ENCODE peak calls at places on chromosome 2, in five cellular contexts. One of them, this sample, is unnamed.

GRCh38 chr2:75627902-75628504 is 18.6 kb upstream of the MRPL19 start:
- DNase-seq in type B pancreatic cell: peak; percentile 82
- DNase-seq in GM19239: peak; percentile 47
- DNase-seq in AG08395: peak; percentile 81
- DNase-seq in SK-MEL-5: peak; percentile 87
- DNase-seq in this sample: peak; percentile 91

GRCh38 chr2:68918497-68918896 is 34.2 kb downstream of the GKN2 start:
- DNase-seq in type B pancreatic cell: no peak
- DNase-seq in GM19239: no peak
- DNase-seq in AG08395: no peak
- DNase-seq in SK-MEL-5: no peak
- DNase-seq in this sample: no peak

GRCh38 chr2:116980354-116980753 is 834.1 kb upstream of the DDX18 start:
- DNase-seq in GM19239: no peak
- DNase-seq in type B pancreatic cell: no peak
- DNase-seq in SK-MEL-5: no peak
- DNase-seq in AG08395: no peak
- DNase-seq in this sample: no peak

GRCh38 chr2:1995086-1995485 is 250.8 kb upstream of the PXDN start:
- DNase-seq in AG08395: no peak
- DNase-seq in SK-MEL-5: no peak
- DNase-seq in GM19239: no peak
- DNase-seq in type B pancreatic cell: no peak
- DNase-seq in this sample: no peak

GRCh38 chr2:240922234-240922981 is 16.3 kb downstream of the CROCC2 start:
- DNase-seq in SK-MEL-5: no peak
- DNase-seq in type B pancreatic cell: peak; percentile 67
- DNase-seq in AG08395: no peak
- DNase-seq in GM19239: no peak
- DNase-seq in this sample: no peak

GRCh38 chr2:177000408-177000807 is 212.2 kb upstream of the HNRNPA3 start:
- DNase-seq in type B pancreatic cell: no peak
- DNase-seq in AG08395: no peak
- DNase-seq in SK-MEL-5: no peak
- DNase-seq in GM19239: no peak
- DNase-seq in this sample: no peak

GRCh38 chr2:43169987-43170732 is 56.2 kb downstream of the ZFP36L2 start:
- DNase-seq in GM19239: no peak
- DNase-seq in SK-MEL-5: peak; percentile 35
- DNase-seq in AG08395: no peak
- DNase-seq in type B pancreatic cell: no peak
- DNase-seq in this sample: no peak

GRCh38 chr2:197777823-197778407 is 7.2 kb downstream of the BOLL start:
- DNase-seq in GM19239: no peak
- DNase-seq in AG08395: peak; percentile 54
- DNase-seq in type B pancreatic cell: no peak
- DNase-seq in SK-MEL-5: peak; percentile 57
- DNase-seq in this sample: no peak

GRCh38 chr2:157809212-157809611 is 66.9 kb downstream of the ACVR1 start:
- DNase-seq in AG08395: peak; percentile 41
- DNase-seq in SK-MEL-5: no peak
- DNase-seq in GM19239: no peak
- DNase-seq in type B pancreatic cell: no peak
- DNase-seq in this sample: no peak

GRCh38 chr2:98771771-98772521 is 41.0 kb upstream of the MGAT4A start:
- DNase-seq in SK-MEL-5: no peak
- DNase-seq in AG08395: no peak
- DNase-seq in GM19239: no peak
- DNase-seq in type B pancreatic cell: no peak
- DNase-seq in this sample: peak; percentile 90

GRCh38 chr2:209496586-209496982 is 72.7 kb downstream of the MAP2 start:
- DNase-seq in type B pancreatic cell: no peak
- DNase-seq in AG08395: peak; percentile 21
- DNase-seq in GM19239: no peak
- DNase-seq in SK-MEL-5: no peak
- DNase-seq in this sample: no peak

GRCh38 chr2:181054843-181055242 is 74.4 kb downstream of the UBE2E3 start:
- DNase-seq in type B pancreatic cell: no peak
- DNase-seq in AG08395: no peak
- DNase-seq in GM19239: no peak
- DNase-seq in SK-MEL-5: no peak
- DNase-seq in this sample: no peak

GRCh38 chr2:173307287-173307686 is 47.4 kb upstream of the CDCA7 start:
- DNase-seq in GM19239: peak; percentile 22
- DNase-seq in AG08395: no peak
- DNase-seq in type B pancreatic cell: no peak
- DNase-seq in SK-MEL-5: peak; percentile 85
- DNase-seq in this sample: no peak

GRCh38 chr2:63023444-63023843 is 27.2 kb upstream of the OTX1 start:
- DNase-seq in GM19239: no peak
- DNase-seq in type B pancreatic cell: no peak
- DNase-seq in SK-MEL-5: peak; percentile 92
- DNase-seq in AG08395: peak; percentile 15
- DNase-seq in this sample: no peak

GRCh38 chr2:187642498-187642897 is 88.3 kb upstream of the TFPI start:
- DNase-seq in GM19239: no peak
- DNase-seq in AG08395: no peak
- DNase-seq in SK-MEL-5: no peak
- DNase-seq in type B pancreatic cell: no peak
- DNase-seq in this sample: no peak

GRCh38 chr2:74181739-74182138 is 3.1 kb upstream of the MOB1A start:
- DNase-seq in type B pancreatic cell: no peak
- DNase-seq in SK-MEL-5: no peak
- DNase-seq in GM19239: peak; percentile 23
- DNase-seq in AG08395: peak; percentile 4
- DNase-seq in this sample: no peak

GRCh38 chr2:74703373-74703772 is 49.3 kb downstream of the SEMA4F start:
- DNase-seq in SK-MEL-5: no peak
- DNase-seq in AG08395: no peak
- DNase-seq in type B pancreatic cell: no peak
- DNase-seq in GM19239: no peak
- DNase-seq in this sample: peak; percentile 62

GRCh38 chr2:235378944-235379343 is 114.9 kb upstream of the AGAP1 start:
- DNase-seq in GM19239: no peak
- DNase-seq in type B pancreatic cell: no peak
- DNase-seq in SK-MEL-5: no peak
- DNase-seq in AG08395: no peak
- DNase-seq in this sample: no peak

GRCh38 chr2:240644859-240645301 is 19.6 kb downstream of the GPR35 start:
- DNase-seq in SK-MEL-5: no peak
- DNase-seq in GM19239: no peak
- DNase-seq in type B pancreatic cell: no peak
- DNase-seq in AG08395: no peak
- DNase-seq in this sample: peak; percentile 47

GRCh38 chr2:146986161-146986560 is 858.7 kb upstream of the ACVR2A start:
- DNase-seq in GM19239: no peak
- DNase-seq in SK-MEL-5: peak; percentile 71
- DNase-seq in AG08395: peak; percentile 31
- DNase-seq in type B pancreatic cell: no peak
- DNase-seq in this sample: no peak

GRCh38 chr2:67548317-67549095 is 151.4 kb downstream of the ETAA1 start:
- DNase-seq in type B pancreatic cell: no peak
- DNase-seq in GM19239: no peak
- DNase-seq in SK-MEL-5: no peak
- DNase-seq in AG08395: no peak
- DNase-seq in this sample: no peak

GRCh38 chr2:119823734-119824334 is 64.1 kb downstream of the PTPN4 start:
- DNase-seq in SK-MEL-5: peak; percentile 66
- DNase-seq in AG08395: peak; percentile 54
- DNase-seq in GM19239: no peak
- DNase-seq in type B pancreatic cell: no peak
- DNase-seq in this sample: no peak

GRCh38 chr2:106956879-106957278 is 70.9 kb upstream of the ST6GAL2 start:
- DNase-seq in SK-MEL-5: no peak
- DNase-seq in GM19239: no peak
- DNase-seq in type B pancreatic cell: no peak
- DNase-seq in AG08395: peak; percentile 90
- DNase-seq in this sample: no peak

GRCh38 chr2:28067602-28068001 is 177.1 kb downstream of the BABAM2 start:
- DNase-seq in SK-MEL-5: no peak
- DNase-seq in AG08395: no peak
- DNase-seq in GM19239: no peak
- DNase-seq in type B pancreatic cell: no peak
- DNase-seq in this sample: no peak

GRCh38 chr2:64470921-64471320 is 17.0 kb downstream of the LGALSL start:
- DNase-seq in SK-MEL-5: no peak
- DNase-seq in GM19239: no peak
- DNase-seq in AG08395: no peak
- DNase-seq in type B pancreatic cell: no peak
- DNase-seq in this sample: no peak

GRCh38 chr2:27680571-27680970 is 16.9 kb downstream of the SLC4A1AP start:
- DNase-seq in AG08395: no peak
- DNase-seq in SK-MEL-5: no peak
- DNase-seq in type B pancreatic cell: no peak
- DNase-seq in GM19239: no peak
- DNase-seq in this sample: no peak

GRCh38 chr2:3628800-3629199 is 29.2 kb upstream of the ALLC start:
- DNase-seq in AG08395: no peak
- DNase-seq in SK-MEL-5: peak; percentile 32
- DNase-seq in GM19239: no peak
- DNase-seq in type B pancreatic cell: peak; percentile 53
- DNase-seq in this sample: no peak

GRCh38 chr2:134275058-134275862 is 21.4 kb downstream of the MGAT5 start:
- DNase-seq in SK-MEL-5: no peak
- DNase-seq in GM19239: no peak
- DNase-seq in AG08395: no peak
- DNase-seq in type B pancreatic cell: no peak
- DNase-seq in this sample: no peak

GRCh38 chr2:193868833-193869232 is 1674.1 kb upstream of the TMEFF2 start:
- DNase-seq in AG08395: no peak
- DNase-seq in type B pancreatic cell: no peak
- DNase-seq in GM19239: no peak
- DNase-seq in SK-MEL-5: no peak
- DNase-seq in this sample: no peak

GRCh38 chr2:133415210-133415876 is 152.9 kb downstream of the NCKAP5 start:
- DNase-seq in GM19239: no peak
- DNase-seq in AG08395: peak; percentile 29
- DNase-seq in SK-MEL-5: no peak
- DNase-seq in type B pancreatic cell: no peak
- DNase-seq in this sample: no peak

GRCh38 chr2:19580264-19580663 is 221.8 kb upstream of the OSR1 start:
- DNase-seq in SK-MEL-5: no peak
- DNase-seq in AG08395: no peak
- DNase-seq in GM19239: no peak
- DNase-seq in type B pancreatic cell: no peak
- DNase-seq in this sample: no peak

GRCh38 chr2:18721038-18721922 is 131.9 kb upstream of the NT5C1B start:
- DNase-seq in AG08395: no peak
- DNase-seq in type B pancreatic cell: no peak
- DNase-seq in GM19239: no peak
- DNase-seq in SK-MEL-5: no peak
- DNase-seq in this sample: no peak

GRCh38 chr2:80469428-80469827 is 164.9 kb upstream of the LRRTM1 start:
- DNase-seq in type B pancreatic cell: no peak
- DNase-seq in SK-MEL-5: no peak
- DNase-seq in GM19239: no peak
- DNase-seq in AG08395: no peak
- DNase-seq in this sample: no peak

GRCh38 chr2:105235388-105236059 is 6.0 kb upstream of the GPR45 start:
- DNase-seq in type B pancreatic cell: peak; percentile 82
- DNase-seq in AG08395: peak; percentile 65
- DNase-seq in SK-MEL-5: peak; percentile 89
- DNase-seq in GM19239: no peak
- DNase-seq in this sample: peak; percentile 94

GRCh38 chr2:106159867-106160785 is 34.0 kb downstream of the UXS1 start:
- DNase-seq in type B pancreatic cell: no peak
- DNase-seq in SK-MEL-5: no peak
- DNase-seq in AG08395: no peak
- DNase-seq in GM19239: no peak
- DNase-seq in this sample: no peak

GRCh38 chr2:101958071-101958470 is 33.7 kb upstream of the IL1R2 start:
- DNase-seq in AG08395: peak; percentile 43
- DNase-seq in SK-MEL-5: no peak
- DNase-seq in GM19239: no peak
- DNase-seq in type B pancreatic cell: no peak
- DNase-seq in this sample: no peak

GRCh38 chr2:240985881-240986786 is 12.3 kb upstream of the SNED1 start:
- DNase-seq in AG08395: no peak
- DNase-seq in type B pancreatic cell: no peak
- DNase-seq in GM19239: no peak
- DNase-seq in SK-MEL-5: no peak
- DNase-seq in this sample: no peak

GRCh38 chr2:203077458-203077857 is 62.8 kb downstream of the NBEAL1 start:
- DNase-seq in SK-MEL-5: no peak
- DNase-seq in GM19239: no peak
- DNase-seq in type B pancreatic cell: no peak
- DNase-seq in AG08395: peak; percentile 7
- DNase-seq in this sample: no peak

GRCh38 chr2:187057466-187057865 is 208.5 kb upstream of the ZSWIM2 start:
- DNase-seq in type B pancreatic cell: no peak
- DNase-seq in AG08395: no peak
- DNase-seq in SK-MEL-5: no peak
- DNase-seq in GM19239: no peak
- DNase-seq in this sample: no peak